ENCODE peak calls at places on chromosomes 11 and 22, in four cellular contexts. H, T, Z and G are unnamed samples.

GRCh38 chr11:61413496-61413895 is 16.3 kb downstream of the CPSF7 start:
- DNase-seq in H (peak; percentile 39), Z (no peak), T (no peak), G (no peak)

GRCh38 chr11:11076879-11077278 is 219.0 kb upstream of the ZBED5 start:
- DNase-seq in H (no peak), Z (no peak), T (no peak), G (no peak)

GRCh38 chr11:94100253-94100652 is 28.4 kb upstream of the PANX1 start:
- DNase-seq in H (no peak), T (no peak), Z (no peak), G (no peak)

GRCh38 chr11:206002-206384 is 1.2 kb downstream of the BET1L start:
- DNase-seq in Z (no peak), T (no peak), H (no peak), G (no peak)

GRCh38 chr11:45146072-45147016 is at the start of gene PRDM11:
- DNase-seq in Z (peak; percentile 23), T (peak; percentile 62), H (peak; percentile 74), G (peak; percentile 41)

GRCh38 chr22:40180403-40180802 is 2.7 kb downstream of the TNRC6B start:
- DNase-seq in T (no peak), H (no peak), Z (no peak), G (no peak)

GRCh38 chr11:17389205-17389956 is 922 bp upstream of the KCNJ11 start:
- DNase-seq in H (peak; percentile 16), Z (peak; percentile 72), T (peak; percentile 83), G (peak; percentile 85)

GRCh38 chr22:45164217-45165123 is 745 bp downstream of the NUP50 start:
- DNase-seq in Z (no peak), H (peak; percentile 72), T (peak; percentile 32), G (no peak)

GRCh38 chr11:79438631-79439429 is 2.0 kb downstream of the TENM4 start:
- DNase-seq in T (no peak), H (peak; percentile 13), Z (no peak), G (no peak)

GRCh38 chr11:96045622-96046456 is 121.9 kb upstream of the MTMR2 start:
- DNase-seq in Z (no peak), T (no peak), H (peak; percentile 50), G (no peak)

GRCh38 chr11:3370268-3370870 is 8.6 kb downstream of the ZNF195 start:
- DNase-seq in T (no peak), Z (no peak), H (no peak), G (no peak)

GRCh38 chr22:44329179-44329796 is 16.5 kb upstream of the SHISAL1 start:
- DNase-seq in T (no peak), H (no peak), Z (no peak), G (no peak)

GRCh38 chr22:26210390-26210789 is 41.1 kb downstream of the SEZ6L start:
- DNase-seq in H (no peak), Z (no peak), T (no peak), G (no peak)